ENCODE peak calls at places on chromosomes 12 and 14, in six cellular contexts. One of them, this sample, is unnamed.
A peak's percentile ranks its signal among the peaks of the same experiment; 100 is the strongest.

GRCh38 chr12:15982471-15982870 is 71.3 kb downstream of the DERA start:
- DNase-seq in HCEC 1CT: peak; percentile 65
- DNase-seq in non-pigmented ciliary epithelial cell: peak; percentile 24
- DNase-seq in neural progenitor cell: no peak
- DNase-seq in ureter: no peak
- DNase-seq in stimulated activated CD4-positive, alpha-beta T cell treated with anti-CD3 and anti-CD28 coated beads, Interleukin-2, amount 100 ng/mL, for 48 hours: no peak
- DNase-seq in this sample: peak; percentile 61

GRCh38 chr12:50728417-50728816 is 35.5 kb upstream of the ATF1 start:
- DNase-seq in HCEC 1CT: no peak
- DNase-seq in non-pigmented ciliary epithelial cell: no peak
- DNase-seq in neural progenitor cell: no peak
- DNase-seq in ureter: no peak
- DNase-seq in stimulated activated CD4-positive, alpha-beta T cell treated with anti-CD3 and anti-CD28 coated beads, Interleukin-2, amount 100 ng/mL, for 48 hours: no peak
- DNase-seq in this sample: no peak

GRCh38 chr12:104643921-104644669 is 187.3 kb downstream of the CHST11 start:
- DNase-seq in non-pigmented ciliary epithelial cell: no peak
- DNase-seq in HCEC 1CT: no peak
- DNase-seq in ureter: no peak
- DNase-seq in stimulated activated CD4-positive, alpha-beta T cell treated with anti-CD3 and anti-CD28 coated beads, Interleukin-2, amount 100 ng/mL, for 48 hours: no peak
- DNase-seq in neural progenitor cell: no peak
- DNase-seq in this sample: no peak

GRCh38 chr12:109872-110271 is 43.3 kb downstream of the IQSEC3 start:
- DNase-seq in HCEC 1CT: no peak
- DNase-seq in non-pigmented ciliary epithelial cell: no peak
- DNase-seq in neural progenitor cell: no peak
- DNase-seq in ureter: no peak
- DNase-seq in stimulated activated CD4-positive, alpha-beta T cell treated with anti-CD3 and anti-CD28 coated beads, Interleukin-2, amount 100 ng/mL, for 48 hours: no peak
- DNase-seq in this sample: no peak

GRCh38 chr12:19783547-19784444 is 344.5 kb downstream of the AEBP2 start:
- DNase-seq in non-pigmented ciliary epithelial cell: no peak
- DNase-seq in HCEC 1CT: no peak
- DNase-seq in stimulated activated CD4-positive, alpha-beta T cell treated with anti-CD3 and anti-CD28 coated beads, Interleukin-2, amount 100 ng/mL, for 48 hours: no peak
- DNase-seq in ureter: no peak
- DNase-seq in neural progenitor cell: peak; percentile 44
- DNase-seq in this sample: no peak

GRCh38 chr12:120978296-120979219 is at the start of gene HNF1A:
- DNase-seq in neural progenitor cell: no peak
- DNase-seq in ureter: no peak
- DNase-seq in HCEC 1CT: no peak
- DNase-seq in stimulated activated CD4-positive, alpha-beta T cell treated with anti-CD3 and anti-CD28 coated beads, Interleukin-2, amount 100 ng/mL, for 48 hours: no peak
- DNase-seq in non-pigmented ciliary epithelial cell: no peak
- DNase-seq in this sample: no peak

GRCh38 chr12:21149849-21150248 is 18.9 kb downstream of the SLCO1B1 start:
- DNase-seq in ureter: no peak
- DNase-seq in non-pigmented ciliary epithelial cell: no peak
- DNase-seq in HCEC 1CT: no peak
- DNase-seq in stimulated activated CD4-positive, alpha-beta T cell treated with anti-CD3 and anti-CD28 coated beads, Interleukin-2, amount 100 ng/mL, for 48 hours: no peak
- DNase-seq in neural progenitor cell: peak; percentile 35
- DNase-seq in this sample: no peak

GRCh38 chr14:92573761-92574498 is 60.3 kb downstream of the RIN3 start:
- DNase-seq in ureter: no peak
- DNase-seq in stimulated activated CD4-positive, alpha-beta T cell treated with anti-CD3 and anti-CD28 coated beads, Interleukin-2, amount 100 ng/mL, for 48 hours: no peak
- DNase-seq in neural progenitor cell: no peak
- DNase-seq in non-pigmented ciliary epithelial cell: no peak
- DNase-seq in HCEC 1CT: no peak
- DNase-seq in this sample: no peak

GRCh38 chr12:102216086-102216691 is 18.6 kb upstream of the PMCH start:
- DNase-seq in HCEC 1CT: peak; percentile 78
- DNase-seq in non-pigmented ciliary epithelial cell: peak; percentile 23
- DNase-seq in stimulated activated CD4-positive, alpha-beta T cell treated with anti-CD3 and anti-CD28 coated beads, Interleukin-2, amount 100 ng/mL, for 48 hours: no peak
- DNase-seq in ureter: no peak
- DNase-seq in neural progenitor cell: no peak
- DNase-seq in this sample: peak; percentile 63

GRCh38 chr12:115341442-115341841 is 657.5 kb upstream of the TBX3 start:
- DNase-seq in ureter: peak; percentile 81
- DNase-seq in stimulated activated CD4-positive, alpha-beta T cell treated with anti-CD3 and anti-CD28 coated beads, Interleukin-2, amount 100 ng/mL, for 48 hours: no peak
- DNase-seq in non-pigmented ciliary epithelial cell: peak; percentile 96
- DNase-seq in HCEC 1CT: peak; percentile 97
- DNase-seq in neural progenitor cell: no peak
- DNase-seq in this sample: peak; percentile 98

GRCh38 chr14:79856357-79856756 is 354.9 kb downstream of the DIO2 start:
- DNase-seq in non-pigmented ciliary epithelial cell: no peak
- DNase-seq in HCEC 1CT: no peak
- DNase-seq in neural progenitor cell: no peak
- DNase-seq in ureter: no peak
- DNase-seq in stimulated activated CD4-positive, alpha-beta T cell treated with anti-CD3 and anti-CD28 coated beads, Interleukin-2, amount 100 ng/mL, for 48 hours: no peak
- DNase-seq in this sample: peak; percentile 58

GRCh38 chr12:98402081-98402480 is 113.3 kb upstream of the TMPO start:
- DNase-seq in ureter: no peak
- DNase-seq in stimulated activated CD4-positive, alpha-beta T cell treated with anti-CD3 and anti-CD28 coated beads, Interleukin-2, amount 100 ng/mL, for 48 hours: no peak
- DNase-seq in non-pigmented ciliary epithelial cell: no peak
- DNase-seq in neural progenitor cell: no peak
- DNase-seq in HCEC 1CT: no peak
- DNase-seq in this sample: peak; percentile 42

GRCh38 chr12:98868076-98868475 is 223.0 kb downstream of the APAF1 start:
- DNase-seq in HCEC 1CT: no peak
- DNase-seq in non-pigmented ciliary epithelial cell: no peak
- DNase-seq in stimulated activated CD4-positive, alpha-beta T cell treated with anti-CD3 and anti-CD28 coated beads, Interleukin-2, amount 100 ng/mL, for 48 hours: no peak
- DNase-seq in ureter: no peak
- DNase-seq in neural progenitor cell: no peak
- DNase-seq in this sample: no peak

GRCh38 chr12:115466076-115466475 is 782.1 kb upstream of the TBX3 start:
- DNase-seq in HCEC 1CT: no peak
- DNase-seq in neural progenitor cell: no peak
- DNase-seq in ureter: no peak
- DNase-seq in non-pigmented ciliary epithelial cell: no peak
- DNase-seq in stimulated activated CD4-positive, alpha-beta T cell treated with anti-CD3 and anti-CD28 coated beads, Interleukin-2, amount 100 ng/mL, for 48 hours: no peak
- DNase-seq in this sample: no peak

This sample was measured in fibroblast of lung.